ENCODE peak calls at places on chromosomes 3 and 15, in nine cellular contexts. X, Z, O, M, H, R, V, C and P are unnamed samples.

GRCh38 chr3:48634661-48635221 is 520 bp downstream of the SLC26A6 start:
- DNase-seq in X (peak), C (peak), V (peak), M (peak), O (peak), Z (peak), H (peak), R (peak), P (peak)

GRCh38 chr3:52323526-52324295 is 7.6 kb downstream of the DNAH1 start:
- DNase-seq in O (no peak), C (no peak), V (no peak), M (no peak), Z (no peak), X (no peak), H (no peak), R (no peak), P (no peak)

GRCh38 chr3:44098666-44099065 is 143.0 kb upstream of the TOPAZ1 start:
- DNase-seq in H (no peak), M (no peak), R (no peak), C (no peak), X (no peak), O (no peak), Z (no peak), V (no peak), P (no peak)

GRCh38 chr15:39623550-39623931 is 42.7 kb downstream of the THBS1 start:
- DNase-seq in V (no peak), O (no peak), R (peak), H (no peak), C (no peak), Z (peak), M (no peak), X (no peak), P (peak)

GRCh38 chr15:73851679-73852078 is 21.7 kb upstream of the TBC1D21 start:
- DNase-seq in H (peak), X (no peak), M (no peak), Z (peak), C (no peak), O (no peak), R (peak), V (no peak), P (no peak)

GRCh38 chr15:74790080-74790916 is 8.4 kb downstream of the CSK start:
- DNase-seq in X (no peak), M (no peak), O (peak), R (peak), Z (peak), V (no peak), C (peak), H (peak), P (peak)

GRCh38 chr3:135982922-135983581 is 17.5 kb downstream of the PPP2R3A start:
- DNase-seq in O (peak), X (no peak), H (peak), R (no peak), V (no peak), M (no peak), Z (no peak), C (no peak), P (no peak)

GRCh38 chr15:30859091-30859874 is 44.4 kb upstream of the FAN1 start:
- DNase-seq in V (no peak), O (peak), C (no peak), Z (peak), M (no peak), H (peak), X (no peak), R (peak), P (no peak)

GRCh38 chr3:53247619-53248018 is 8.2 kb downstream of the TKT start:
- DNase-seq in C (no peak), R (no peak), Z (no peak), X (no peak), V (no peak), H (no peak), O (no peak), M (no peak), P (no peak)

GRCh38 chr15:38652183-38652794 is 87.7 kb upstream of the RASGRP1 start:
- DNase-seq in V (no peak), O (no peak), X (no peak), M (no peak), Z (no peak), R (no peak), H (no peak), C (no peak), P (no peak)

GRCh38 chr15:81373996-81374395 is at the start of gene TMC3:
- DNase-seq in O (no peak), X (no peak), M (no peak), V (no peak), R (no peak), C (no peak), H (no peak), Z (no peak), P (no peak)

GRCh38 chr3:149678365-149678948 is 20.6 kb upstream of the WWTR1 start:
- DNase-seq in V (no peak), H (no peak), M (no peak), X (no peak), O (peak), R (no peak), Z (no peak), C (no peak), P (no peak)

GRCh38 chr15:59315914-59316428 is 56.7 kb downstream of the MYO1E start:
- DNase-seq in Z (no peak), O (no peak), H (no peak), X (no peak), M (no peak), C (no peak), R (no peak), V (peak), P (no peak)

GRCh38 chr3:165755571-165755970 is 81.7 kb downstream of the BCHE start:
- DNase-seq in O (no peak), R (no peak), H (no peak), C (no peak), M (no peak), X (no peak), Z (no peak), V (no peak), P (no peak)